ENCODE peak calls at places on chromosomes 2 and 18, in seven cellular contexts. L is GM12864, W is left ventricle myocardium inferior, H is GM06990, M is GM23338, C is fibroblast of pulmonary artery, R is uterus. K is an unnamed sample.

GRCh38 chr2:105977212-105977611 is 216.9 kb downstream of the UXS1 start:
- DNase-seq in L (no peak), W (no peak), H (no peak), M (no peak), C (peak; percentile 66), R (no peak), K (no peak)

GRCh38 chr2:10826625-10827024 is 14.0 kb upstream of the PDIA6 start:
- DNase-seq in L (no peak), W (no peak), H (no peak), M (no peak), C (no peak), R (no peak), K (no peak)

GRCh38 chr2:161426788-161427412 is 10.8 kb downstream of the TBR1 start:
- DNase-seq in L (no peak), W (no peak), H (no peak), M (peak; percentile 43), C (peak; percentile 53), R (no peak), K (no peak)

GRCh38 chr2:208466133-208466919 is 59.7 kb downstream of the PTH2R start:
- DNase-seq in L (peak; percentile 10), W (no peak), H (no peak), M (peak; percentile 90), C (peak; percentile 31), R (no peak), K (peak; percentile 59)

GRCh38 chr2:166627893-166628292 is 133.8 kb upstream of the SCN7A start:
- DNase-seq in L (no peak), W (no peak), H (no peak), M (no peak), C (peak; percentile 25), R (no peak), K (no peak)

GRCh38 chr2:1550658-1551316 is 137.5 kb downstream of the TPO start:
- DNase-seq in L (no peak), W (peak; percentile 47), H (peak; percentile 36), M (peak; percentile 77), C (peak; percentile 52), R (peak; percentile 62), K (peak; percentile 38)

GRCh38 chr2:109475531-109476210 is 138.1 kb downstream of the SEPTIN10 start:
- DNase-seq in L (peak; percentile 4), W (no peak), H (no peak), M (no peak), C (peak; percentile 47), R (no peak), K (peak; percentile 63)

GRCh38 chr2:68244456-68244855 is 7.9 kb downstream of the PPP3R1 start:
- DNase-seq in L (no peak), W (no peak), H (no peak), M (no peak), C (no peak), R (no peak), K (no peak)

GRCh38 chr2:171741189-171741588 is 53.9 kb downstream of the DYNC1I2 start:
- DNase-seq in L (no peak), W (no peak), H (peak; percentile 20), M (no peak), C (peak; percentile 16), R (no peak), K (peak; percentile 37)

GRCh38 chr2:84653302-84653701 is 137.0 kb downstream of the DNAH6 start:
- DNase-seq in L (no peak), W (no peak), H (no peak), M (peak; percentile 7), C (no peak), R (no peak), K (no peak)

GRCh38 chr2:70011335-70011734 is 49.9 kb upstream of the ASPRV1 start:
- DNase-seq in L (no peak), W (no peak), H (no peak), M (no peak), C (no peak), R (no peak), K (no peak)

GRCh38 chr2:119283873-119284331 is 60.3 kb downstream of the STEAP3 start:
- DNase-seq in L (no peak), W (peak; percentile 50), H (no peak), M (no peak), C (peak; percentile 12), R (no peak), K (no peak)

GRCh38 chr2:10252202-10252601 is 50.5 kb upstream of the HPCAL1 start:
- DNase-seq in L (no peak), W (no peak), H (no peak), M (no peak), C (no peak), R (no peak), K (no peak)

GRCh38 chr2:114577657-114578056 is 135.2 kb downstream of the DPP10 start:
- DNase-seq in L (no peak), W (no peak), H (no peak), M (no peak), C (no peak), R (no peak), K (no peak)

GRCh38 chr2:46922049-46922448 is 6.4 kb upstream of the MCFD2 start:
- DNase-seq in L (no peak), W (no peak), H (no peak), M (no peak), C (peak; percentile 50), R (no peak), K (no peak)

GRCh38 chr2:237922641-237923361 is 44.0 kb upstream of the UBE2F start:
- DNase-seq in L (no peak), W (no peak), H (no peak), M (no peak), C (no peak), R (no peak), K (no peak)

GRCh38 chr2:105929506-105929905 is 184.8 kb downstream of the NCK2 start:
- DNase-seq in L (no peak), W (no peak), H (no peak), M (no peak), C (peak; percentile 53), R (no peak), K (no peak)

GRCh38 chr2:138718405-138718804 is 61.8 kb downstream of the NXPH2 start:
- DNase-seq in L (no peak), W (no peak), H (no peak), M (no peak), C (no peak), R (no peak), K (peak; percentile 29)

GRCh38 chr2:120741514-120742448 is 6.1 kb downstream of the GLI2 start:
- DNase-seq in L (no peak), W (no peak), H (no peak), M (peak; percentile 59), C (no peak), R (no peak), K (no peak)

GRCh38 chr2:3301001-3301400 is 76.6 kb downstream of the EIPR1 start:
- DNase-seq in L (no peak), W (no peak), H (no peak), M (no peak), C (peak; percentile 28), R (no peak), K (no peak)

GRCh38 chr18:79756143-79756500 is 41.6 kb upstream of the KCNG2 start:
- DNase-seq in L (no peak), W (no peak), H (no peak), M (no peak), C (no peak), R (no peak), K (no peak)

GRCh38 chr2:109351164-109351756 is 222.3 kb downstream of the SH3RF3 start:
- DNase-seq in L (no peak), W (peak; percentile 70), H (no peak), M (no peak), C (peak; percentile 44), R (no peak), K (no peak)

GRCh38 chr2:63406641-63407040 is 181.6 kb downstream of the WDPCP start:
- DNase-seq in L (no peak), W (no peak), H (no peak), M (no peak), C (no peak), R (no peak), K (no peak)

GRCh38 chr18:2570772-2571199 is 519 bp downstream of the METTL4 start:
- DNase-seq in L (no peak), W (peak; percentile 63), H (no peak), M (peak; percentile 75), C (peak; percentile 71), R (peak; percentile 69), K (peak; percentile 75)

GRCh38 chr18:2568605-2569004 is 2.7 kb downstream of the METTL4 start:
- DNase-seq in L (no peak), W (no peak), H (no peak), M (no peak), C (no peak), R (no peak), K (no peak)

GRCh38 chr18:2571200-2572143 is at the start of the genes METTL4 and NDC80:
- DNase-seq in L (peak; percentile 68), W (peak; percentile 84), H (peak; percentile 92), M (peak; percentile 93), C (peak; percentile 92), R (peak; percentile 84), K (peak; percentile 95)

GRCh38 chr18:2568129-2568528 is 3.2 kb downstream of the METTL4 start:
- DNase-seq in L (no peak), W (no peak), H (no peak), M (no peak), C (no peak), R (no peak), K (no peak)

GRCh38 chr18:2569338-2570207 is 1.7 kb downstream of the METTL4 start:
- DNase-seq in L (no peak), W (no peak), H (no peak), M (no peak), C (no peak), R (no peak), K (no peak)
- H3K4me3 ChIP-seq in L (peak overlapping the region; percentile 75), W (peak overlapping the region; percentile 81), H (peak overlapping the region; percentile 92), M (peak overlapping the region; percentile 77), C (peak overlapping the region; percentile 90), R (no peak overlapping the region), K (peak overlapping the region; percentile 93)

DNA sequence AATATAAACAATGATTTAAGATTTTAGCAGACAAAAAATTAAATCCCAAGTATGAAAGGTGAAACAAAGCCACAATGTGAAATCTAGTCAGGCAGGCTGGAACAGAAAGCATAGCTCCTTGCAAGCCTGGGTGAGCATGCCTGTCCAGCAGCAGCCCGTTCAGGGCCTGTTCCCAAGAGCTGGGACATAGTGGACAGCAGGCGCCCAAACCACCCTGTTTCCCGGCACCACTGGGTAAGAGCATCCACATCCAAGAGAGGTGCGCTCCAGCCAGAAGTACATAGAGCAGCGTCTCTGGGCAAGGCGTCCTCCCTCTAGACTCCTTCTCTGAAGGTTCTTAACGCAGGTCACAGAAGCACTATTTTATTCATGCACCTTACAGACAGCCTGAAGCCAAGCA is 80.8 kb downstream of the DNER start:
- DNase-seq in L (no peak), W (no peak), H (no peak), M (no peak), C (no peak), R (no peak), K (no peak)
- TF ChIP-seq CTCF in L (no peak), W (no peak), H (no peak), M (no peak), C (no peak), R (no peak), K (no peak)

DNA sequence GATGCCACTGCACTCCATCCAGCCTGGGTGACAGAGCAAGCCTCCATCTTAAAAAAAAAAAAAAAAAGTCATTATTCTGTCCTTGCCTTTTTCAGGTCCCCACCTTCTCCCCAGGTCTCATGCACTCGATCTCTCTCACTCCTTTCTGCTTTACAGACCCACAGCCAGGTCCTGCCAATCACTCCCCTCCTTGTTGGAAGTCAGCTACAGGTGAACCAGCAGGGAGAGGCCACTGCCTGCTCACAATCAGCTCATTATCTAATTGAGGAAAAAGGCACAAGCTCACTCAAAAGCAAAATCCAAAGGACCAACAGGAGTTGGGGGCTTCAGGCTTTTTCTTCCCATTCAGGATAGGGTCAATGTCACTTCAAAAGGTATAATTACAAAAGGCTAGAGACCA is 2.0 kb downstream of the WDFY1 start:
- DNase-seq in L (no peak), W (no peak), H (no peak), M (no peak), C (no peak), R (no peak), K (no peak)
- H3K4me3 ChIP-seq in L (no peak overlapping the region), W (peak overlapping the region; percentile 100), H (peak overlapping the region; percentile 98), M (peak overlapping the region; percentile 95), C (peak overlapping the region; percentile 90), R (no peak overlapping the region), K (no peak overlapping the region)

GRCh38 chr18:45910405-45911023 is 56.6 kb downstream of the EPG5 start:
- DNase-seq in L (peak; percentile 7), W (peak; percentile 30), H (peak; percentile 9), M (peak; percentile 81), C (peak; percentile 68), R (no peak), K (peak; percentile 65)
- TF ChIP-seq CTCF in L (peak; percentile 88), W (peak; percentile 76), H (peak; percentile 87), M (peak; percentile 92), C (peak; percentile 97), R (peak; percentile 25), K (peak; percentile 81)